ENCODE peak calls at places on chromosomes 13 and 19, in four cellular contexts. J is CD8-positive, alpha-beta T cell; P is aorta; A is SK-N-SH. M is an unnamed sample. For H3K4me1, the result is how much of the 10 kb centered on the place peaks cover.

GRCh38 chr19:54364775-54365257 is at the start of gene LAIR1:
- DNase-seq in J (no peak), P (no peak), A (no peak), M (no peak)

GRCh38 chr13:92355213-92355612 is 871.4 kb upstream of the GPC6 start:
- DNase-seq in J (no peak), P (no peak), A (peak), M (no peak)

GRCh38 chr19:18167975-18168645 is 5.5 kb upstream of the IFI30 start:
- DNase-seq in J (peak), P (no peak), A (peak), M (peak)

GRCh38 chr13:20684535-20684934 is 19.0 kb upstream of the IL17D start:
- DNase-seq in J (no peak), P (no peak), A (no peak), M (peak)

GRCh38 chr13:111630411-111630810 is 310.0 kb downstream of the TEX29 start:
- DNase-seq in J (no peak), P (no peak), A (no peak), M (no peak)

GRCh38 chr13:29573190-29573589 is 22.3 kb downstream of the SLC7A1 start:
- DNase-seq in J (no peak), P (no peak), A (no peak), M (peak)

GRCh38 chr19:12126707-12127106 is 13.4 kb downstream of the ZNF20 start:
- DNase-seq in J (no peak), P (no peak), A (peak), M (no peak)

GRCh38 chr19:8319807-8320520 is 1.2 kb downstream of the NDUFA7 start:
- DNase-seq in J (no peak), P (no peak), A (no peak), M (no peak)

GRCh38 chr13:82597737-82598136 is 1284.5 kb downstream of the SLITRK1 start:
- DNase-seq in J (no peak), P (no peak), A (no peak), M (no peak)

GRCh38 chr13:24922390-24923304 is 158.7 kb downstream of the RNF17 start:
- DNase-seq in J (peak), P (peak), A (peak), M (peak)

GRCh38 chr13:98802548-98802947 is 50.1 kb upstream of the SLC15A1 start:
- DNase-seq in J (no peak), P (no peak), A (no peak), M (no peak)

GRCh38 chr19:21908066-21908465 is 72.1 kb upstream of the ZNF43 start:
- DNase-seq in J (no peak), P (no peak), A (no peak), M (no peak)

GRCh38 chr19:45130888-45131615 is 29.7 kb downstream of the NKPD1 start:
- DNase-seq in J (no peak), P (no peak), A (no peak), M (no peak)

GRCh38 chr19:38735257-38735686 is 9.0 kb downstream of the CAPN12 start:
- DNase-seq in J (no peak), P (peak), A (peak), M (no peak)

DNA sequence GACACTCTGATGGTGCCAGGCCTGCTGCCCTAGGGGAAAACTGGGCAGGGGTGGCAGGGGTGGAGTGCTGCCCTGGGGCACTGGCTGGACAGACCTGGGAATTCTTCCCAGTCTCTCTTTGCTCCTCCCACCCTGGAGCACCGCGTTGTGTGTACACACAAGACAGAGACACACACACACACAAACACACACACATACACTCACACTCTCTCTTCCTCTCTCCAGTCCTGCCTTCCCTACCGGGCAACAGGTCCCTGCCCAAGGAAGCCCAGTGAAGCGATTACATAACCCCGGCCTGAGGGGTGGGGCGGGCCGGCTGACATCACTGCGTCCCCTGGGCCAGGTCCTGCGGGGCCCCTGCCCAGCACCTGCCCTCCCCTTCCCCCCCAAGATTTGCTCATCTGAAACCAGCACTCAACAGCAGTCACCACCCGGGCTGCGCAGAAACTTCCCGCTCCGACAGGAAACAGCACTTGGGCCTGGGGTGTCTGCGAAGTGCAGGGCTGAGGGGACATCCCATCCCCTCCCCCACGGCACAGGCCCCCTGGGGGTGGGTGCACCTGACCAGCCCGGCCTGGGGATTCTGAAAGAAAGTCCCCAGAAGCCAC is 1.2 kb downstream of the MKNK2 start:
- DNase-seq in J (no peak), P (peak), A (peak), M (peak)
- H3K4me1 ChIP-seq in J (half or more), P (under half), A (half or more), M (half or more)

GRCh38 chr19:6235031-6235951 is 44.5 kb downstream of the MLLT1 start:
- DNase-seq in J (no peak), P (peak), A (peak), M (no peak)

GRCh38 chr19:6233827-6234511 is 45.8 kb downstream of the MLLT1 start:
- DNase-seq in J (no peak), P (peak), A (peak), M (peak)

GRCh38 chr19:6232567-6232966 is 47.2 kb downstream of the MLLT1 start:
- DNase-seq in J (no peak), P (peak), A (no peak), M (no peak)

GRCh38 chr19:6233051-6233826 is 46.5 kb downstream of the MLLT1 start:
- DNase-seq in J (no peak), P (peak), A (no peak), M (peak)

GRCh38 chr19:6234527-6234926 is 45.2 kb downstream of the MLLT1 start:
- DNase-seq in J (no peak), P (no peak), A (peak), M (no peak)
- H3K4me1 ChIP-seq in J (under half), P (under half), A (half or more), M (half or more)

GRCh38 chr13:113489171-113489548 is 1.4 kb downstream of the DCUN1D2 start:
- DNase-seq in J (no peak), P (no peak), A (no peak), M (no peak)

GRCh38 chr13:113491982-113492381 is 1.5 kb upstream of the DCUN1D2 start:
- DNase-seq in J (no peak), P (no peak), A (no peak), M (no peak)

GRCh38 chr13:113489549-113490495 is 689 bp downstream of the DCUN1D2 start:
- DNase-seq in J (no peak), P (no peak), A (peak), M (peak)

GRCh38 chr13:113491418-113491883 is 940 bp upstream of the DCUN1D2 start:
- DNase-seq in J (no peak), P (no peak), A (peak), M (peak)

DNA sequence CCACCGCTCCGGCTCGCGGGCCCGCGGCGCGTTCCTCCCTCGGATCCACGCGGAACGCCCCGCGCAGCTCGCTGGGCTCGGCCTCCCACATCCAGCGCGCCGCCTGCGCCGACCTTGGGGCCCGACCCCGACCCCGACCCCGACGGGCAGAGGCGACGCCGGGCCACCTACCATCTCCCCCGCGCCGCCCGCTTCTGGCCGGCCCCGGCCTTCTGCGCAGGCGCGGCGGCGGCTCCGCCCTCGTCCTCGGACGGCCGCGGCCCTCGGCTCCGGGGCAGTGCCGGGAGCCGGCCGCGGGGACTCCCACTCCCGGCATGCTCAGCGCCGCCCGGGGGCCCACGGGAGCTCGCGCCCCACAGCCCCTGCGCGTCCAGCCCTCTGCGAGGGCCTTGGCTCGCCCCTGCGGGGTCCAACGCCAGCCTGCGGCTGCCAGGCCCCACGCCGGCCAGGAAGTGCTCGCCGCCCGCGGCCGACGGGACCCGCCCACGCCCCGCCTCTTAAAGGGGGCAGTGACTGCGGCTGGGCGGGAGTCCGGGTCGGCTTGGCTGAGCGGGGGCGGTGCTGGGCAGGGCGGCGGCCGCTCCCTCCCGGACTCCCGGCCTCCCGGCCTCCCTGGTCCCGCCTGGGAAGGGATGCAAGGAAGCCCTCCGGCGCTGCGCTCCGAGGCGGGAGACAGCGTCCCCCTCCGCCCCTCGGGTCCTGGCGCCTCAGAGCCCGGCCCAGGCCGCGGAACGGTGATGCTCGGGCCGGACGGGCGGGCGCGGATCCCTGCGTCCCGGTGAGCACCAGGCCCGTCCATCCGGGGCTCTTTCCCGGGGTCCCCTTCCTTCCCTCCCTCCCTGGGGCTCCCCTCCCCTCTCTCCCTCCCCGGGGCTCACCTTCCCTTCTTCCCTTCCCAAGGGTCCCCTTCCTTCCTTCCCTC is at the start of gene DCUN1D2:
- DNase-seq in J (peak), P (peak), A (peak), M (peak)
- H3K4me1 ChIP-seq in J (under half), P (under half), A (under half), M (under half)

GRCh38 chr13:109779074-109779473 is 7.3 kb downstream of the IRS2 start:
- DNase-seq in J (no peak), P (no peak), A (peak), M (no peak)
- H3K4me1 ChIP-seq in J (under half), P (under half), A (under half), M (half or more)

DNA sequence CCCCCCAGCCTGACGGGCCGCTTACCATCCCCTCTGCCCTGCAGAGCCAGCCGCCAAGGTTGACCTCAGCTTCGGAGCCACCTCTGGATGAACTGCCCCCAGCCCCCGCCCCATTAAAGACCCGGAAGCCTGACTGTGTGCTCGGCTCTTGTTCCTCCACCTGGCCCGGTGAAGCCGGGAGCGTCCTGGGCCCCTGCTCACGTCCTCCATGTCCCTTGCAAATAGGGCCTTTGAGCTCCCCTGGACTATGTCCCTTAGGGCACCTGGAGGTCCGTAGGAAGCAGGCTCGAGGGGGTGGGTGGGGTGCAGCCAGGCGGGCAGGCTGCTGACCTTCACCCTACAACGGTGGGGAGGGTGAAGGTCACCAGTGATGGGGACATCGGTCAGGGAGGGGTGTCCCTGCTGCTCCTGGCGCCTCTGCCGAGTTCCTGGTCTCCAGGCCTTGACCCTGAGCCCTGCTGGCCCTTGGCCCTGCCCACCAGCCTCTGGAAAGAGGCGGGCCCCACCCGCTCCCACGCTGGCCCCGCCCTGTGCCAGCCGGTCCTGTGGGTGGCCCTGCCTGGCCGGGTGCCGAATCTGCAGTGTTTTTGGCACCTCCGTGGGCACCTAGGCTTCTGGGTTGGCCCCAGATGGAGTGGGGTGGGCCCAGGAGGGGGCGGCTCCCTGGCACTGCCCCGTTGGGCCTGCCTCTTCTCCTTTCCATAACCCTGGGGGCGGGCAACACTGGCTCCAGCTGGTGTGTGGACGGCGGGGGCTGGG is 3.3 kb downstream of the ATP5F1D start:
- DNase-seq in J (no peak), P (peak), A (no peak), M (peak)
- H3K4me1 ChIP-seq in J (half or more), P (under half), A (under half), M (half or more)

GRCh38 chr19:5910638-5910907 is 3.5 kb upstream of the CAPS start:
- DNase-seq in J (no peak), P (no peak), A (no peak), M (no peak)
- H3K4me1 ChIP-seq in J (under half), P (under half), A (under half), M (under half)

GRCh38 chr19:14577264-14577663 is 5.4 kb upstream of the NDUFB7 start:
- DNase-seq in J (no peak), P (no peak), A (no peak), M (no peak)
- H3K4me1 ChIP-seq in J (under half), P (under half), A (under half), M (under half)

GRCh38 chr13:97257800-97258799 is 36.0 kb downstream of the MBNL2 start:
- DNase-seq in J (no peak), P (peak), A (no peak), M (no peak)
- H3K4me1 ChIP-seq in J (under half), P (under half), A (under half), M (half or more)